ENCODE peak calls at places on chromosomes 13 and 19, in seven cellular contexts. C is cardiac muscle cell, B is left lung, J is neural progenitor cell, V is IMR-90, F is mammary epithelial cell, U is AG04450. H is an unnamed sample.

GRCh38 chr13:40230833-40231266 is 435.6 kb downstream of the FOXO1 start:
- DNase-seq in C (no peak), B (no peak), J (no peak), V (no peak), F (no peak), U (no peak), H (no peak)

GRCh38 chr19:57620673-57621348 is 6.8 kb downstream of the ZNF134 start:
- DNase-seq in C (no peak), B (no peak), J (no peak), V (peak; percentile 15), F (no peak), U (no peak), H (no peak)

GRCh38 chr19:1811472-1811894 is 593 bp downstream of the ATP8B3 start:
- DNase-seq in C (peak; percentile 14), B (peak; percentile 91), J (no peak), V (peak; percentile 67), F (peak; percentile 84), U (no peak), H (peak; percentile 68)

GRCh38 chr19:31154021-31154420 is 195.2 kb downstream of the TSHZ3 start:
- DNase-seq in C (no peak), B (no peak), J (no peak), V (peak; percentile 4), F (peak; percentile 95), U (no peak), H (no peak)

GRCh38 chr13:48131481-48131992 is 36.6 kb upstream of the MED4 start:
- DNase-seq in C (no peak), B (no peak), J (no peak), V (no peak), F (peak; percentile 80), U (no peak), H (no peak)

GRCh38 chr19:55088543-55089265 is 13.0 kb downstream of the EPS8L1 start:
- DNase-seq in C (peak; percentile 76), B (peak; percentile 89), J (peak; percentile 92), V (peak; percentile 43), F (peak; percentile 28), U (peak; percentile 13), H (no peak)

GRCh38 chr13:100334209-100334608 is 245.3 kb downstream of the PCCA start:
- DNase-seq in C (no peak), B (no peak), J (no peak), V (no peak), F (no peak), U (no peak), H (no peak)

GRCh38 chr13:72170571-72170970 is 303.6 kb upstream of the DACH1 start:
- DNase-seq in C (no peak), B (peak; percentile 31), J (no peak), V (no peak), F (no peak), U (no peak), H (no peak)

GRCh38 chr19:18292460-18292809 is 11.0 kb upstream of the JUND start:
- DNase-seq in C (no peak), B (no peak), J (no peak), V (no peak), F (peak; percentile 41), U (no peak), H (peak; percentile 80)

GRCh38 chr13:30362869-30363268 is 55.5 kb upstream of the KATNAL1 start:
- DNase-seq in C (no peak), B (no peak), J (no peak), V (no peak), F (no peak), U (no peak), H (no peak)

GRCh38 chr19:32902448-32902847 is 32.9 kb upstream of the SLC7A9 start:
- DNase-seq in C (no peak), B (no peak), J (no peak), V (no peak), F (no peak), U (no peak), H (no peak)

GRCh38 chr19:18300930-18301717 is 19.7 kb upstream of the JUND start:
- DNase-seq in C (peak; percentile 50), B (peak; percentile 92), J (no peak), V (peak; percentile 62), F (peak; percentile 24), U (no peak), H (peak; percentile 96)

GRCh38 chr19:1856698-1857603 is 6.4 kb downstream of the KLF16 start:
- DNase-seq in C (peak; percentile 54), B (peak; percentile 96), J (peak; percentile 44), V (peak; percentile 70), F (peak; percentile 81), U (no peak), H (peak; percentile 94)

GRCh38 chr13:33208290-33208990 is 77.1 kb downstream of the STARD13 start:
- DNase-seq in C (no peak), B (no peak), J (no peak), V (no peak), F (peak; percentile 57), U (no peak), H (no peak)

GRCh38 chr19:37980419-37980975 is 73.5 kb downstream of the SIPA1L3 start:
- DNase-seq in C (no peak), B (no peak), J (no peak), V (no peak), F (no peak), U (no peak), H (no peak)

GRCh38 chr13:112901951-112902651 is 66.9 kb upstream of the MCF2L start:
- DNase-seq in C (no peak), B (peak; percentile 67), J (no peak), V (no peak), F (no peak), U (no peak), H (peak; percentile 44)

GRCh38 chr19:41893899-41894298 is 10.9 kb downstream of the ARHGEF1 start:
- DNase-seq in C (no peak), B (no peak), J (peak; percentile 38), V (peak; percentile 38), F (no peak), U (no peak), H (no peak)

DNA sequence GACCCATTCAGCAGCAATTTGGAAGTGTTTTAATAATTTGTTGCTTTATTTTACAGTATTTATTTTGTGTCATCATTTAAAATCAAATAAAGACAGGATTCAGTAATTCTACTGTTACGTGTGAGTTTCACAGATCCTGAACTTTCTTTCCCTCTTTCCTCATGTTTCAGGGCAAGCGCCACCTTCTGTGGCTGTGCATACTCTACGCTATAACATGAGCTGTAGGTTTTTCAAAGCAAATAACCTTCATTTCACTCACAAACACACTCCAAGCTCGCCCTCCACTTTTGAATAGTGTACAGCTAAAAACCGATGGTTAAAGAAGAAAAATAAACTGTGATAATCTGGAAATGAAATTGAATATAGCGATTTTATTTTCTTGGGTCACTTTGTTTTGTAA is 753.3 kb downstream of the OLFM4 start:
- DNase-seq in C (peak; percentile 18), B (no peak), J (peak; percentile 46), V (no peak), F (no peak), U (no peak), H (no peak)
- TF ChIP-seq CTCF in C (no peak), B (no peak), J (no peak), V (no peak), F (no peak), U (no peak), H (no peak)

DNA sequence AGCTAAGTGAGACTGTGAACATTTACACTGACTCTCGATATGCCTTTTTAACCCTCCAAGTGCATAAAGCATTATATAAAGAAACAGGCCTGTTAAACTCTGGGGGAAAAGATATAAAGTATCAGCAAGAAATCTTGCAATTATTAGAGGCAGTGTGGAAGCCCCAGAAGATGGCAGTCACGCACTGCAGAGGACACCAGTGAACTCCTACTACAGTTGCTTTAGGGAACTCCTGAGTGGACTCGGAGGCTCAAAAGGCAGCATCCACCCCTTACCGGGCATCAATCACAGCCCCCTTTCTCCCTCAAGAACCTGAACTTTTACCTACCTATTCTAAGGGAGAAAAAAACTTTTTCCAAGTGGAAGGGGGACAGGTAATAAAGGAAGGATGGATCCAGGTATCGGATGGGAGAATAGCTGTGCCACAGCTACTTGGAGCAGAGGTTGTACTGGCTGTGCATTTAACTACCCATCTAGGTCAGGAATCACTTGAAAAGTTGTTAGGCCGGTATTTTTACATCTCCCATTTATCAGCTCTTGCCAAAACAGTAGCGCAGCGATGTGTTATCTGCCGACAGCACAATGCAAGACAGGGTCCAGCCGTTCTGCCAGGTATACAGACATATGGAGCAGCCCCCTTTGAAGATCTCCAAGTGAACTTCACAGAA is 80.1 kb downstream of the ZNF486 start:
- DNase-seq in C (peak; percentile 59), B (no peak), J (peak; percentile 63), V (no peak), F (peak; percentile 2), U (no peak), H (no peak)
- TF ChIP-seq CTCF in C (peak; percentile 40), B (no peak), J (peak; percentile 63), V (no peak), F (no peak), U (peak; percentile 38), H (no peak)

GRCh38 chr13:70967564-70967963 is 859.3 kb upstream of the KLHL1 start:
- DNase-seq in C (no peak), B (peak; percentile 48), J (no peak), V (no peak), F (no peak), U (no peak), H (no peak)

GRCh38 chr13:70960841-70961443 is 852.7 kb upstream of the KLHL1 start:
- DNase-seq in C (peak; percentile 48), B (no peak), J (peak; percentile 42), V (peak; percentile 13), F (peak; percentile 5), U (no peak), H (no peak)

GRCh38 chr13:70959376-70959775 is 851.1 kb upstream of the KLHL1 start:
- DNase-seq in C (peak; percentile 5), B (no peak), J (no peak), V (no peak), F (no peak), U (no peak), H (no peak)

DNA sequence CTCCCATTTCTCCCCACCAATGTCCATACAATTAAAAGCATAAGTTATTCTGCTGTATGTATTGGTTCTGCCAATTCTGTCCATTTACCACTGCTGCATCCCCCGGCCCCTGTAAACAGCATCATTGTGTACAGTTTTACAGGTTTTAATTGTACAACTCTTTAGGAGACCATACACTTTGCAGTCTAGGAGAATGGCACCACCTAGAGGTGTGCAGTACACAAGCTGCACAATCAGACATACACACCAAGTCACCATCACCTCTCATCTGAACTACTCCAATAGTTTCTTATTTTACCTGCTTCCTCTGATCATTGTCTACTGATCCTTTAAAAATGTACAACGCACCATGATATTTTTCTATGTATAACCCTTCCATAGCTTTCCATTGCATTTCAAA is 855.9 kb upstream of the KLHL1 start:
- DNase-seq in C (no peak), B (no peak), J (peak; percentile 33), V (no peak), F (no peak), U (no peak), H (no peak)
- TF ChIP-seq CTCF in C (no peak), B (no peak), J (peak; percentile 58), V (no peak), F (no peak), U (peak; percentile 27), H (no peak)

DNA sequence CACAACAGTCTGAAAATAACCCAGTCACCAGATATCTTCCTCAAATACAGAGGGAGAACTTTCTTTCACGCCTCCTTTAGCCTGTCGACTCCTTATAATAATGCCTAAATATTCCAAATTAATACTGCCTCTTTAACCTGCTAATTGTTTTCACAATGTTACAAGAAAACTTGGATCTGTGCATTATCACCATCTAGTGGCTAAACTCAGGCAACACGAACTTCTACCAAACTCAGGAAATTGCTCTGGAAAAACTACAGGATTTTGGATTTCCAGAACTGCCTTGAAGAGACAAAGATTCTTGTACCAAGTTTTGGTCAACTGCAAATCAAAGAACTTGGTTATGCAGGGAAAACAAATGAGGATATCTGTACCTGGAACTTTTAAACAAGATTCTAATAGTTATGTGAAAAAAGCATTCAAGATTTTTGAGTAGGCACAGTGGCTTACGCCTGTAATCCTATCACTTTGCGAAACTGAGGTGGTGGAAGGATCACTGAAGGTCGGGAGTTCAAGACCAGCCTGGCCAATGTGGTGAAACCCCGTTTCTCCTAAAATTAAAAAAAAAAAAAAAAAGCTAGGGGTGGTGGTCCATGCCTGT is 10.8 kb downstream of the CLN5 start:
- DNase-seq in C (peak; percentile 28), B (no peak), J (peak; percentile 40), V (peak; percentile 48), F (peak; percentile 10), U (no peak), H (no peak)
- TF ChIP-seq CTCF in C (peak; percentile 76), B (no peak), J (peak; percentile 69), V (peak; percentile 67), F (peak; percentile 69), U (peak; percentile 83), H (peak; percentile 68)